ENCODE peak calls at places on chromosomes 1 and 21, in nine cellular contexts. F is NCI-H774; T is lower leg skin; Y is stomach; X is astrocyte of the spinal cord; Z is activated CD4-positive, alpha-beta T cell treated with anti-CD3 and anti-CD28 coated beads for 36 hours; B is NCI-H1105 treated with DMSO at 0.1 percent for 48 hours; Q is T-helper 17 cell; K is cardiac muscle cell. G is an unnamed sample.

GRCh38 chr1:168341576-168341975 is 60.9 kb downstream of the TBX19 start:
- DNase-seq in Q (no peak), F (no peak), Z (no peak), B (no peak), K (no peak), Y (no peak), T (no peak), X (peak; percentile 59), G (no peak)

GRCh38 chr1:41980872-41981653 is 62.3 kb upstream of the HIVEP3 start:
- DNase-seq in F (no peak), Z (peak; percentile 19), B (no peak), Q (no peak), X (peak; percentile 14), T (peak; percentile 64), K (no peak), Y (no peak), G (no peak)

GRCh38 chr1:115791816-115792215 is 23.3 kb upstream of the CASQ2 start:
- DNase-seq in K (no peak), T (no peak), Z (no peak), X (no peak), B (no peak), Q (no peak), Y (no peak), F (no peak), G (no peak)

GRCh38 chr1:151713874-151714273 is 2.7 kb downstream of the CELF3 start:
- DNase-seq in X (no peak), Q (no peak), K (no peak), T (no peak), F (no peak), B (peak; percentile 63), Z (no peak), Y (no peak), G (no peak)

GRCh38 chr21:42630626-42631025 is 22.8 kb upstream of the PDE9A start:
- DNase-seq in X (no peak), Q (no peak), Y (no peak), T (peak; percentile 68), F (no peak), Z (no peak), B (no peak), K (no peak), G (no peak)

GRCh38 chr1:222124602-222125001 is 382.7 kb upstream of the DUSP10 start:
- DNase-seq in Q (no peak), T (no peak), B (no peak), Z (no peak), F (no peak), Y (no peak), K (no peak), X (no peak), G (no peak)

GRCh38 chr1:208791458-208791857 is 547.3 kb upstream of the PLXNA2 start:
- DNase-seq in T (no peak), B (no peak), X (peak; percentile 6), Z (no peak), Q (no peak), Y (no peak), F (no peak), K (peak; percentile 30), G (no peak)

GRCh38 chr1:175178056-175178455 is 14.5 kb downstream of the KIAA0040 start:
- DNase-seq in Q (no peak), X (no peak), F (no peak), T (peak; percentile 77), Y (no peak), Z (no peak), B (no peak), K (peak; percentile 33), G (no peak)

GRCh38 chr1:113146242-113147072 is 73.5 kb downstream of the LRIG2 start:
- DNase-seq in Y (no peak), F (no peak), K (peak; percentile 11), T (no peak), X (peak; percentile 32), B (no peak), Z (peak; percentile 32), Q (no peak), G (no peak)

GRCh38 chr21:25371831-25372434 is 235.3 kb downstream of the MRPL39 start:
- DNase-seq in T (no peak), Q (no peak), B (no peak), Z (no peak), K (no peak), Y (no peak), F (no peak), X (peak; percentile 56), G (no peak)

GRCh38 chr1:30329263-30329753 is 394.1 kb downstream of the MATN1 start:
- DNase-seq in Z (no peak), Y (peak; percentile 13), B (no peak), F (no peak), X (no peak), Q (no peak), T (peak; percentile 77), K (no peak), G (no peak)

GRCh38 chr1:8089535-8090228 is 63.6 kb upstream of the ERRFI1 start:
- DNase-seq in K (no peak), T (no peak), X (peak; percentile 46), B (no peak), Y (no peak), F (no peak), Q (no peak), Z (peak; percentile 14), G (no peak)

GRCh38 chr1:227428803-227429202 is 110.5 kb upstream of the CDC42BPA start:
- DNase-seq in Q (no peak), B (no peak), X (peak; percentile 73), F (no peak), Z (no peak), Y (peak; percentile 79), K (no peak), T (no peak), G (no peak)

GRCh38 chr1:35451125-35451528 is 106.1 kb downstream of the KIAA0319L start:
- DNase-seq in Z (peak; percentile 89), Y (peak; percentile 87), T (peak; percentile 94), K (peak; percentile 82), B (peak; percentile 61), F (peak; percentile 67), Q (peak; percentile 74), X (peak; percentile 76), G (no peak)

GRCh38 chr1:56754713-56755505 is 64.3 kb downstream of the FYB2 start:
- DNase-seq in X (no peak), Z (no peak), B (no peak), T (no peak), Y (no peak), F (peak; percentile 4), K (no peak), Q (no peak), G (no peak)

GRCh38 chr1:32953495-32953894 is 11.1 kb downstream of the RNF19B start:
- DNase-seq in K (no peak), Z (no peak), Y (no peak), T (no peak), B (no peak), Q (no peak), F (no peak), X (peak; percentile 72), G (no peak)

GRCh38 chr1:185734929-185735666 is 907 bp downstream of the HMCN1 start:
- DNase-seq in Q (no peak), Z (no peak), T (no peak), Y (no peak), B (no peak), K (no peak), X (peak; percentile 35), F (no peak), G (no peak)

GRCh38 chr1:9275567-9276034 is 17.1 kb upstream of the SPSB1 start:
- DNase-seq in Y (peak; percentile 53), F (no peak), K (no peak), B (no peak), T (no peak), Q (no peak), Z (peak; percentile 93), X (peak; percentile 86), G (peak; percentile 76)

GRCh38 chr1:2800664-2801045 is 838 bp downstream of the TTC34 start:
- DNase-seq in K (no peak), Y (no peak), F (no peak), X (no peak), Z (no peak), T (no peak), Q (no peak), B (no peak), G (no peak)

GRCh38 chr1:41754540-41754939 is 164.2 kb downstream of the HIVEP3 start:
- DNase-seq in X (no peak), T (no peak), Z (peak; percentile 64), K (no peak), Y (no peak), Q (no peak), B (no peak), F (no peak), G (no peak)

GRCh38 chr1:48207131-48207530 is 15.4 kb upstream of the SLC5A9 start:
- DNase-seq in Z (no peak), K (no peak), Q (no peak), B (no peak), F (no peak), X (no peak), Y (no peak), T (peak; percentile 76), G (no peak)

GRCh38 chr1:12188115-12188514 is 21.3 kb downstream of the TNFRSF1B start:
- DNase-seq in Z (no peak), K (no peak), F (no peak), Y (no peak), B (no peak), Q (no peak), T (no peak), X (no peak), G (no peak)

GRCh38 chr1:8359617-8360481 is 41.9 kb downstream of the SLC45A1 start:
- DNase-seq in X (no peak), K (no peak), T (no peak), Z (no peak), B (no peak), Q (no peak), F (no peak), Y (no peak), G (no peak)

GRCh38 chr1:234975941-234976871 is 152.4 kb downstream of the TOMM20 start:
- DNase-seq in F (no peak), X (no peak), K (no peak), Y (no peak), B (no peak), Q (no peak), Z (peak; percentile 3), T (peak; percentile 88), G (no peak)

GRCh38 chr1:160830321-160831153 is 32.1 kb downstream of the CD244 start:
- DNase-seq in Y (peak; percentile 89), X (peak; percentile 3), B (peak; percentile 23), F (no peak), Q (peak; percentile 71), Z (peak; percentile 92), K (peak; percentile 86), T (peak; percentile 89), G (peak; percentile 35)

GRCh38 chr1:201501144-201501543 is 5.8 kb downstream of the CSRP1 start:
- DNase-seq in T (no peak), X (peak; percentile 62), Q (no peak), Y (no peak), F (no peak), Z (no peak), B (no peak), K (no peak), G (no peak)

GRCh38 chr1:85623061-85623471 is 42.5 kb downstream of the CCN1 start:
- DNase-seq in B (no peak), F (no peak), K (no peak), Y (no peak), Q (no peak), T (no peak), Z (no peak), X (peak; percentile 98), G (no peak)

GRCh38 chr1:110356379-110356778 is 17.2 kb downstream of the RBM15 start:
- DNase-seq in F (peak; percentile 12), Z (no peak), T (no peak), X (no peak), B (peak; percentile 8), Q (no peak), K (no peak), Y (no peak), G (no peak)

GRCh38 chr1:115755436-115756370 is 12.8 kb downstream of the CASQ2 start:
- DNase-seq in T (no peak), K (no peak), Z (no peak), B (no peak), F (no peak), X (no peak), Y (no peak), Q (no peak), G (no peak)

GRCh38 chr1:181134543-181135461 is 46.3 kb downstream of the IER5 start:
- DNase-seq in Z (peak; percentile 64), Q (no peak), X (peak; percentile 80), F (no peak), Y (peak; percentile 67), B (peak; percentile 25), T (peak; percentile 90), K (no peak), G (no peak)

GRCh38 chr1:60562715-60563114 is 489.1 kb upstream of the C1orf87 start:
- DNase-seq in Z (no peak), Q (no peak), Y (no peak), X (no peak), F (no peak), T (no peak), B (no peak), K (no peak), G (no peak)